ENCODE peak calls at places on chromosomes 3 and 15, in four cellular contexts. T is uterus, Y is ovary, H is transverse colon. Q is an unnamed sample. For H3K36me3, the result is how much of the 10 kb centered on the place peaks cover.

GRCh38 chr15:90530250-90531051 is 728 bp downstream of the CRTC3 start:
- DNase-seq in T (peak), Y (peak), H (peak), Q (peak)

GRCh38 chr3:141965471-141965870 is 89.0 kb downstream of the ATP1B3 start:
- DNase-seq in T (no peak), Y (no peak), H (no peak), Q (no peak)

GRCh38 chr3:154243353-154243752 is 80.9 kb downstream of the DHX36 start:
- DNase-seq in T (no peak), Y (no peak), H (no peak), Q (no peak)

GRCh38 chr3:43692971-43693370 is 2.2 kb downstream of the ABHD5 start:
- DNase-seq in T (no peak), Y (no peak), H (no peak), Q (no peak)

GRCh38 chr15:73078722-73079121 is 26.5 kb downstream of the NEO1 start:
- DNase-seq in T (no peak), Y (no peak), H (peak), Q (no peak)

GRCh38 chr15:84715442-84716035 is 400 bp downstream of the SEC11A start:
- DNase-seq in T (no peak), Y (no peak), H (peak), Q (no peak)

GRCh38 chr3:169147246-169148008 is 516.1 kb downstream of the MECOM start:
- DNase-seq in T (peak), Y (no peak), H (peak), Q (no peak)

GRCh38 chr3:46695177-46695961 is 1.9 kb upstream of the ALS2CL start:
- DNase-seq in T (peak), Y (peak), H (peak), Q (no peak)

GRCh38 chr3:87145553-87145952 is 81.6 kb upstream of the CHMP2B start:
- DNase-seq in T (no peak), Y (no peak), H (peak), Q (no peak)

GRCh38 chr3:194857459-194858113 is 171.9 kb downstream of the FAM43A start:
- DNase-seq in T (no peak), Y (no peak), H (no peak), Q (no peak)

GRCh38 chr3:196604548-196604947 is 34.9 kb upstream of the NRROS start:
- DNase-seq in T (no peak), Y (no peak), H (peak), Q (no peak)

DNA sequence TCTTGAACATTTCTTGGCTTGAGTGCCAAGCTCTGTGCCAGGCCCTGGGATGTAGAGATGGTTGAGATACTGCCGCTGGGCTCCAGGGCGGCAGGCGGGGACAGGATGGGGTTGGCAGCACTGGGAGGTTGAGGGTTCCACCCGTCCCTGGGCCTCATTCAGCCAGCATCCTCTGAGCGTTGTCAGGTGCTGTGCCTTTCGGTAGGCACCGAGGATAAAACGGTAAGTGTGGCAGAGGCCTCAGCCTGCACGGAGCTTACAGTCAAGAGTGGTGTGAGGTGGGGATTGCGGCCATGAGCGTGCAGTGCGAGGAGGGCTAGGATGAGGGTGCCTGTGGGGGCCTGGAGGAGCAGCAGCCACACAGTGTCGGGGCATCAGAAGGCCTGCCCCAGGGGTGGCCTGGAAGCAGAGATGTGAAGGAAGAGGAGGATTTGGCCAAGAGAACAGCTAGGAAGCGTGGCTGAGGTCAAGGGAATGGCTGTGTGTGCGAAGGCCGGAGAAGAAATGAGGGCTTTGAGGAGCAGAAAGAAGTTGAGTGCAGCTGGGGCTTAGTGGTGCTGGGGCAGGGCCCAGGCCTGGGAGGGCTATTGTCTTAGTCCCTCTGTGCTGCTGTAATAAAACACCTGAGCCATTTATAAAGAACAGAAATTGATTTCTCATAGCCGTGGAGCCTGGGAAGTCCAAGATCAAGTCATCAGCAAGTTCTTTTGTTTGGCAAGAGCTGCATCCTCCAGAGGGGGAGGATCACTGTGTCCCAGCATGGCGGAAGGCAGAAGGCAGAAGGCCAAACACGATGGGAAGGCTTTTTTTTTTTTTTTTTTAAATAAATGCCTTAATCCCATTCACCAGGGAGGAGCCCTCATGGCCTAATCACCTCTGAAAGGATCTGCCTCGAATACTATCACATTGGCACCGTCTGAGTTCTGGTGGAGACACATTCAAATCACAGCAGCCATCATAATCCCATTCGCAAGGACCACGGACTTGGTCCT is 22.7 kb downstream of the CORO2B start:
- DNase-seq in T (peak), Y (peak), H (no peak), Q (no peak)
- H3K27ac ChIP-seq in T (peak), Y (peak), H (no peak), Q (peak)

GRCh38 chr15:74242296-74242929 is 6.3 kb downstream of the CCDC33 start:
- DNase-seq in T (no peak), Y (no peak), H (no peak), Q (no peak)
- TF ChIP-seq POLR2A in T (no peak), Y (no peak), H (no peak), Q (no peak)

GRCh38 chr3:170270282-170270891 is 48.2 kb downstream of the PRKCI start:
- DNase-seq in T (no peak), Y (no peak), H (peak), Q (no peak)
- H3K36me3 ChIP-seq in T (under half), Y (under half), H (under half), Q (under half)

GRCh38 chr3:64552160-64552559 is 135.6 kb downstream of the ADAMTS9 start:
- DNase-seq in T (no peak), Y (no peak), H (no peak), Q (no peak)

GRCh38 chr3:64549869-64550268 is 137.9 kb downstream of the ADAMTS9 start:
- DNase-seq in T (no peak), Y (no peak), H (no peak), Q (no peak)

GRCh38 chr3:64554086-64554920 is 133.5 kb downstream of the ADAMTS9 start:
- DNase-seq in T (peak), Y (no peak), H (no peak), Q (no peak)

GRCh38 chr3:64550745-64551144 is 137.1 kb downstream of the ADAMTS9 start:
- DNase-seq in T (no peak), Y (no peak), H (no peak), Q (no peak)

GRCh38 chr3:64551697-64552096 is 136.1 kb downstream of the ADAMTS9 start:
- DNase-seq in T (no peak), Y (no peak), H (no peak), Q (no peak)
- H3K27ac ChIP-seq in T (no peak), Y (no peak), H (no peak), Q (no peak)

GRCh38 chr3:50354850-50355249 is 4.2 kb downstream of the CYB561D2 start:
- DNase-seq in T (no peak), Y (no peak), H (no peak), Q (no peak)
- TF ChIP-seq POLR2A in T (no peak), Y (no peak), H (no peak), Q (no peak)

GRCh38 chr3:161233557-161233956 is 12.4 kb downstream of the NMD3 start:
- DNase-seq in T (no peak), Y (no peak), H (no peak), Q (no peak)
- H3K36me3 ChIP-seq in T (under half), Y (under half), H (under half), Q (under half)

DNA sequence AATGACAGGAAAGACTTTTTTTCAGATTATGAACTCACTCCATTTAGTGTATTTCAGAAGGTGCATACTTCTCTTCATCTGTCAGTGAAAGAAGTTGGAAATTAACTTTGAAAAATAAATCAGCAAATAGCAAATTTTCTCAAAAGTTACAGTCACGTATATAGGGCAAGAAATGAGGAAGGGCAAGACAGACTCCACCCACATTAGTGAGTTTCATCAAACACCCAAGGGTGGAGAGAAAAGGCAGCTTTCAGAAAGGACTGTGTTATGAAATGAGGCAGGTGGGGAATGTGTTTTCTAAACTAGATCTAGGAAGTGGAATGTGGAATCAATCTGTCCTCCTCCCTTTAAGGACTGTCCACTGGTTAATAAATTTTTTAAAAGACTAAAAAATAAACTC is 2.9 kb downstream of the SLC22A13 start:
- DNase-seq in T (no peak), Y (no peak), H (no peak), Q (no peak)
- H3K27ac ChIP-seq in T (no peak), Y (no peak), H (no peak), Q (no peak)

Q was measured in breast epithelium.